ENCODE peak calls at places on chromosome 20, in six cellular contexts. V is mesothelial cell of epicardium, L is H9, M is bronchial epithelial cell, E is prostate gland, F is progenitor cell of endocrine pancreas. B is an unnamed sample.

GRCh38 chr20:48879609-48880008 is 41.9 kb upstream of the ARFGEF2 start:
- DNase-seq in F (no peak), L (no peak), V (no peak), M (peak; percentile 20), E (no peak), B (peak; percentile 35)

GRCh38 chr20:5825136-5825719 is 75.0 kb downstream of the SHLD1 start:
- DNase-seq in V (no peak), L (peak; percentile 40), E (no peak), M (no peak), F (no peak), B (no peak)

GRCh38 chr20:36881888-36882287 is 6.0 kb downstream of the TLDC2 start:
- DNase-seq in F (no peak), L (no peak), M (peak; percentile 71), V (no peak), E (no peak), B (no peak)

GRCh38 chr20:17967595-17968365 is 814 bp downstream of the SNX5 start:
- DNase-seq in L (no peak), V (no peak), M (no peak), E (peak; percentile 16), F (no peak), B (no peak)

GRCh38 chr20:12180107-12180661 is 262.5 kb downstream of the BTBD3 start:
- DNase-seq in L (no peak), E (no peak), M (no peak), V (no peak), F (no peak), B (no peak)

GRCh38 chr20:49913399-49914047 is 1.8 kb downstream of the SPATA2 start:
- DNase-seq in E (no peak), L (no peak), M (no peak), V (no peak), F (no peak), B (no peak)

GRCh38 chr20:34215711-34216381 is 25.4 kb upstream of the ASIP start:
- DNase-seq in M (peak; percentile 38), F (peak; percentile 82), L (peak; percentile 90), E (peak; percentile 81), V (peak; percentile 53), B (peak; percentile 92)

GRCh38 chr20:38987777-38988176 is 25.6 kb downstream of the DHX35 start:
- DNase-seq in V (no peak), F (no peak), L (no peak), M (no peak), E (no peak), B (no peak)

GRCh38 chr20:38342196-38342595 is 4.1 kb upstream of the LBP start:
- DNase-seq in M (no peak), F (no peak), L (peak; percentile 84), V (no peak), E (no peak), B (no peak)

GRCh38 chr20:51009303-51010042 is 13.4 kb downstream of the KCNG1 start:
- DNase-seq in V (no peak), F (no peak), M (no peak), E (no peak), L (no peak), B (no peak)

GRCh38 chr20:59191036-59191755 is 27.6 kb downstream of the ZNF831 start:
- DNase-seq in F (no peak), E (no peak), M (no peak), L (no peak), V (no peak), B (no peak)

GRCh38 chr20:1894471-1894950 is 696 bp upstream of the SIRPA start:
- DNase-seq in E (peak; percentile 59), V (peak; percentile 49), M (no peak), F (peak; percentile 58), L (peak; percentile 55), B (peak; percentile 39)

GRCh38 chr20:51221791-51222408 is 199.0 kb upstream of the KCNG1 start:
- DNase-seq in M (peak; percentile 62), F (no peak), L (peak; percentile 72), V (no peak), E (no peak), B (no peak)

GRCh38 chr20:362271-363254 is 15.7 kb downstream of the NRSN2 start:
- DNase-seq in F (no peak), E (peak; percentile 96), V (no peak), M (peak; percentile 89), L (peak; percentile 50), B (peak; percentile 84)

GRCh38 chr20:37984018-37984785 is 49.1 kb downstream of the TTI1 start:
- DNase-seq in F (no peak), M (no peak), V (no peak), L (no peak), E (no peak), B (peak; percentile 56)

GRCh38 chr20:21513181-21513663 is 642 bp downstream of the NKX2-2 start:
- DNase-seq in M (no peak), E (no peak), L (peak; percentile 44), F (no peak), V (no peak), B (no peak)

GRCh38 chr20:45173531-45173930 is 1.2 kb upstream of the PI3 start:
- DNase-seq in M (peak; percentile 75), L (no peak), F (no peak), E (no peak), V (no peak), B (no peak)

GRCh38 chr20:61978491-61978890 is 87.2 kb downstream of the TAF4 start:
- DNase-seq in E (no peak), L (no peak), F (no peak), V (no peak), M (no peak), B (no peak)

DNA sequence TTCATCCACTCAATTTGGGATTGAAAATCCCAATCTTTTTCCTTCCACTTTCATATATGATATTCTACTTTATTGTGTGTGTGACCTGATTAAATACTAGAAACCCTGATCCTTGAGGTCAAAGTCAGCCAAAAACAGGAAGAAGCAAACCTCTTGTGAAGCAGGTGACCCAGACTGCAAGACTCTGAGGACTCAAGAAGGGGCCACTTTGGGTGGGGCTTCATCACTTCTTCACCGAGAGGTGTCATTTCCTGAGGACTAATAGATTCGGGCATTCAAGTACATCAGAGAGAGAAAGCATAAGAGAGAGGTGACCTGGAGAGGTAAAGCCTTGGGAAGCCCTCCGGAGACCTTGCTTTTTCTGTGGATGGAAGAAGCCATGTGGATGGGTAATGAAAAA is 129.0 kb downstream of the CFAP61 start:
- DNase-seq in L (no peak), F (no peak), M (no peak), V (no peak), E (no peak), B (no peak)
- TF ChIP-seq CTCF in L (no peak), F (no peak), M (no peak), V (no peak), E (no peak), B (no peak)

GRCh38 chr20:9458075-9458818 is 56.1 kb upstream of the LAMP5 start:
- DNase-seq in V (no peak), M (peak; percentile 80), F (no peak), L (peak; percentile 58), E (no peak), B (peak; percentile 67)
- TF ChIP-seq CTCF in V (no peak), M (peak; percentile 56), F (peak; percentile 32), L (peak; percentile 65), E (no peak), B (peak; percentile 77)

GRCh38 chr20:23631226-23631822 is 6.4 kb downstream of the CST3 start:
- DNase-seq in L (no peak), E (no peak), V (no peak), M (no peak), F (no peak), B (no peak)
- TF ChIP-seq CTCF in L (no peak), E (no peak), V (no peak), M (no peak), F (no peak), B (no peak)

GRCh38 chr20:10034717-10035571 is at the start of gene ANKEF1:
- DNase-seq in M (peak; percentile 38), L (peak; percentile 87), F (peak; percentile 79), V (peak; percentile 65), E (peak; percentile 80), B (peak; percentile 89)
- TF ChIP-seq CTCF in M (no peak), L (no peak), F (no peak), V (no peak), E (no peak), B (no peak)

GRCh38 chr20:32743237-32744112 is at the start of gene COMMD7:
- DNase-seq in E (peak; percentile 29), F (peak; percentile 66), V (peak; percentile 45), M (peak; percentile 36), L (peak; percentile 90), B (peak; percentile 69)

GRCh38 chr20:32741151-32741550 is 2.1 kb downstream of the COMMD7 start:
- DNase-seq in F (no peak), V (no peak), M (no peak), E (no peak), L (no peak), B (no peak)

GRCh38 chr20:32737371-32738223 is 5.7 kb downstream of the COMMD7 start:
- DNase-seq in L (no peak), E (no peak), F (no peak), M (peak; percentile 61), V (no peak), B (no peak)

DNA sequence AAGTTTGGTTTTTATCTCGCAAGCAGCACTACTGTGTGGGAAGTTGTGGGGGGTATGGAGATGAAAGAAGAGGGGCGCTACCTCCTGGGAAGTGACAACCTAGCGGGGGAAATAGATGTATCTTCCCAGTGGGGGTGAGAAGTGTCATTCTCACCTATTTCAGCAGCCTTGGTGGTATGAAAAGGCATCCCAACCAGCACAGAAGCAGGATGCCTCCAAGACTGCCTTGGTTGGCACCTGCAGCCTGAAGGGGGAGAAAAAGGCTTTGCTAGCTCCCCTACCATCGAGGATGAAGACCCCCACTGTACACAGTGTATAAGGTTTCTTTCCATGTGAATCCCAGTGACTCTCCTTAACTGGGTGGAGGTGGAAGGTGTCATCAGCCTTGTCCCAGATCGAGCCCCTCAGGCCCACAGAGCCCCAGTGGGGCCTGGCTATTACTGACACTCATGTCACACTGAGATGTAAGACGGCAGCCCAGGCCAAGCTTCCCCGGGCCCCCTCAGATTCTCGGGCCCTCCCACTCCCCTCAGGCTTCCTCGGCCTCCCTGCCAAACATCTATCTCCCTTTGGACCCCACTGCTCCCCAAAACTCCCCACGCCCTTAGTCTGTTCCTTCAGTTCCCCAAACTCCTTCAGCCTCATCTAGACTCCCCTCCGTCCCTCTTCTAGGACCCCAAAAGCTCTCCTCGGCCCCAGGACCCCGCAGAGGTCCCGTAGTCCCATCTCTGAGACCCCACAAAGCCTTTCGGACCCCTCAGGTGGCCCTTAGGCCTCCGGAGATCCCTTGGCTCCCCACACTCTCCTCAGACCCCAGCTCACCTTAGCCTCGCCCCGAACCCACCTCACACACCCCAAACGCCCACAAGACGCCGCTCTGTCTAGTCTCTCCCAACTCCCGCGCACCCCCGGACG is 688 bp downstream of the COMMD7 start:
- DNase-seq in L (no peak), V (no peak), F (no peak), M (no peak), E (no peak), B (no peak)
- TF ChIP-seq CTCF in L (no peak), V (no peak), F (no peak), M (no peak), E (no peak), B (no peak)

GRCh38 chr20:16747291-16747811 is 807 bp upstream of the OTOR start:
- DNase-seq in L (peak; percentile 50), V (no peak), F (no peak), E (peak; percentile 54), M (peak; percentile 10), B (no peak)
- TF ChIP-seq CTCF in L (peak; percentile 49), V (no peak), F (peak; percentile 29), E (no peak), M (peak; percentile 19), B (no peak)